ENCODE peak calls at places on chromosomes 6 and 20, in six cellular contexts. Q, M, S, U, E and C are unnamed samples.
A peak's percentile ranks its signal among the peaks of the same experiment; 100 is the strongest.

GRCh38 chr6:40789143-40789764 is 202.1 kb upstream of the LRFN2 start:
- DNase-seq in Q (no peak), M (no peak), S (no peak), U (peak; percentile 61), E (no peak), C (no peak)

GRCh38 chr20:44616604-44616964 is 34.2 kb downstream of the PKIG start:
- DNase-seq in Q (peak; percentile 67), M (peak; percentile 53), S (no peak), U (no peak), E (no peak), C (peak; percentile 85)

GRCh38 chr20:33926425-33926824 is 67.3 kb upstream of the RALY start:
- DNase-seq in Q (no peak), M (no peak), S (no peak), U (no peak), E (no peak), C (no peak)

GRCh38 chr20:9100721-9101120 is 31.8 kb downstream of the PLCB4 start:
- DNase-seq in Q (no peak), M (no peak), S (no peak), U (no peak), E (no peak), C (no peak)

GRCh38 chr6:110341671-110342304 is 16.4 kb downstream of the METTL24 start:
- DNase-seq in Q (no peak), M (peak; percentile 76), S (no peak), U (no peak), E (no peak), C (peak; percentile 67)

GRCh38 chr20:38725458-38725958 is 1.2 kb downstream of the SLC32A1 start:
- DNase-seq in Q (no peak), M (no peak), S (no peak), U (no peak), E (no peak), C (no peak)

GRCh38 chr20:51767867-51768758 is at the start of gene ATP9A:
- DNase-seq in Q (peak; percentile 79), M (peak; percentile 76), S (no peak), U (no peak), E (no peak), C (peak; percentile 88)

GRCh38 chr6:88535296-88535695 is 369.1 kb upstream of the CNR1 start:
- DNase-seq in Q (no peak), M (no peak), S (no peak), U (no peak), E (no peak), C (no peak)

GRCh38 chr6:126087456-126087855 is 101.1 kb downstream of the TRMT11 start:
- DNase-seq in Q (no peak), M (no peak), S (no peak), U (no peak), E (no peak), C (no peak)

GRCh38 chr20:59948828-59949720 is 8.9 kb downstream of the FAM217B start:
- DNase-seq in Q (no peak), M (peak; percentile 62), S (peak; percentile 57), U (no peak), E (no peak), C (no peak)

GRCh38 chr6:138231399-138231886 is 13.2 kb upstream of the PBOV1 start:
- DNase-seq in Q (no peak), M (no peak), S (peak; percentile 96), U (no peak), E (no peak), C (no peak)

GRCh38 chr20:32006053-32006452 is 4.2 kb upstream of the CCM2L start:
- DNase-seq in Q (no peak), M (no peak), S (no peak), U (no peak), E (no peak), C (no peak)

GRCh38 chr20:32006841-32007786 is 3.1 kb upstream of the CCM2L start:
- DNase-seq in Q (peak; percentile 27), M (peak; percentile 49), S (no peak), U (no peak), E (no peak), C (peak; percentile 73)

GRCh38 chr20:32003325-32003724 is 6.9 kb upstream of the CCM2L start:
- DNase-seq in Q (no peak), M (no peak), S (no peak), U (no peak), E (no peak), C (peak; percentile 72)

GRCh38 chr20:32007787-32008616 is 2.2 kb upstream of the CCM2L start:
- DNase-seq in Q (peak; percentile 87), M (peak; percentile 16), S (no peak), U (no peak), E (no peak), C (peak; percentile 87)

DNA sequence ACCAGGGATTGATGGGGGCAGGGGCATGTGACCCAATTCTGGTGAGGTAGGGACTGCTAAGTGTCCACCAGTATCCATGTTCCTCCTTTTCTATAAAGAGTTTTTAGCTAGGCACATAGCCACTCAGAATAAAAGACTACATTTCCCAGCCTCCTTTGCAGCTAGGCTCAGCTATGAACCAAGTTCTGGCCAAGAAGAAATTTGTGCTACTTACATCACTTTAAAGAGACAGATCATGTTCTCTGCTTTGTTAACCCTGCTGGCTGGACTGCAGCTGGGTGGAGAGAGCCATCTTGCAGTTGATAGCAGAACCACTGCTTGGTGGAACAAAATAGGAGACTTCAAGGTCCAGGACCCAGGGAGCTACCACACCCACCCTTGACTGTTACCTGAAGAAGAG is 5.3 kb upstream of the CCM2L start:
- DNase-seq in Q (peak; percentile 4), M (no peak), S (peak; percentile 46), U (no peak), E (no peak), C (no peak)
- H3K4me3 ChIP-seq in Q (no peak overlapping the region), M (no peak overlapping the region), S (no peak overlapping the region), U (no peak overlapping the region), E (no peak overlapping the region), C (no peak overlapping the region)

GRCh38 chr6:151561238-151561637 is 67.4 kb downstream of the CCDC170 start:
- DNase-seq in Q (no peak), M (no peak), S (no peak), U (no peak), E (no peak), C (no peak)
- H3K36me3 ChIP-seq in Q (no peaks in the 10 kb centered on the region), M (no peaks in the 10 kb centered on the region), S (no peaks in the 10 kb centered on the region), U (no peaks in the 10 kb centered on the region), E (no peaks in the 10 kb centered on the region), C (no peaks in the 10 kb centered on the region)

GRCh38 chr6:14742171-14742570 is 503.7 kb upstream of the JARID2 start:
- DNase-seq in Q (no peak), M (no peak), S (no peak), U (no peak), E (no peak), C (no peak)
- H3K4me3 ChIP-seq in Q (no peak overlapping the region), M (no peak overlapping the region), S (no peak overlapping the region), U (no peak overlapping the region), E (no peak overlapping the region), C (no peak overlapping the region)

GRCh38 chr20:53191957-53192356 is 219.8 kb downstream of the TSHZ2 start:
- DNase-seq in Q (no peak), M (no peak), S (no peak), U (no peak), E (no peak), C (no peak)

GRCh38 chr20:53183181-53183580 is 211.0 kb downstream of the TSHZ2 start:
- DNase-seq in Q (no peak), M (no peak), S (no peak), U (no peak), E (no peak), C (no peak)

GRCh38 chr20:53190225-53190624 is 218.1 kb downstream of the TSHZ2 start:
- DNase-seq in Q (no peak), M (no peak), S (no peak), U (no peak), E (no peak), C (no peak)

GRCh38 chr20:53186630-53187029 is 214.5 kb downstream of the TSHZ2 start:
- DNase-seq in Q (no peak), M (peak; percentile 24), S (no peak), U (no peak), E (no peak), C (peak; percentile 46)

DNA sequence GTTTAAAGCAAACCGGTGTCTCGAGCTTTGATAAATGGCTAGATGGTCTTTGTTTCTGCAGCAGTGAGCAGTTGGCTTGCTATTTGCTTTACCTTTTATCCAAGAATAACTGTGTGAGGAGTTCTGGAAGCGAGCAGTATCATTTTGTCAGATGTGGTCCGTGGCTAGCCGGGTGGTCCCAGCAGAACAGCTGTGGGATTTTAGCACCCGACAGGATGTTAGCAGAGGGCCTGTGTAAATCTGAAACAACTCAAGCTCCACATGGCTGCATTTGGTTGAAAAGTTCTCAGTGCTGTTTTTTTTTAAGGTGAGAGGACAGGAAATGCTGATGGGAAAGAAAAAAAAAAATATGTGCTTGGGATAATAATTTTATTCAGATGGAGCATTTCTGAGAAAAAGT is 215.2 kb downstream of the TSHZ2 start:
- DNase-seq in Q (no peak), M (no peak), S (no peak), U (no peak), E (no peak), C (no peak)
- H3K36me3 ChIP-seq in Q (no peaks in the 10 kb centered on the region), M (no peaks in the 10 kb centered on the region), S (no peaks in the 10 kb centered on the region), U (no peaks in the 10 kb centered on the region), E (no peaks in the 10 kb centered on the region), C (no peaks in the 10 kb centered on the region)